ENCODE peak calls at places on chromosomes 7 and 10, in four cellular contexts. D is lower leg skin, O is tibial nerve, M is omental fat pad. Y is an unnamed sample.

GRCh38 chr7:77982926-77983550 is 184.5 kb downstream of the PHTF2 start:
- DNase-seq in D (no peak), O (no peak), M (no peak), Y (peak)

GRCh38 chr7:130154501-130155317 is 50.5 kb downstream of the TMEM209 start:
- DNase-seq in D (peak), O (no peak), M (no peak), Y (no peak)

GRCh38 chr7:5557920-5558401 is 134.3 kb upstream of the TNRC18 start:
- DNase-seq in D (peak), O (peak), M (no peak), Y (peak)

GRCh38 chr10:73433538-73433867 is at the start of gene MSS51:
- DNase-seq in D (no peak), O (no peak), M (no peak), Y (no peak)

GRCh38 chr10:70885931-70886903 is 2.1 kb downstream of the PCBD1 start:
- DNase-seq in D (no peak), O (no peak), M (no peak), Y (no peak)

GRCh38 chr7:154832557-154833138 is 170.3 kb downstream of the PAXIP1 start:
- DNase-seq in D (no peak), O (no peak), M (no peak), Y (peak)

GRCh38 chr10:132788180-132788830 is 2.4 kb upstream of the NKX6-2 start:
- DNase-seq in D (no peak), O (no peak), M (no peak), Y (peak)

GRCh38 chr7:158526531-158526930 is 61.1 kb downstream of the PTPRN2 start:
- DNase-seq in D (no peak), O (no peak), M (no peak), Y (no peak)

GRCh38 chr7:129886184-129886817 is 66.5 kb downstream of the UBE2H start:
- DNase-seq in D (no peak), O (no peak), M (no peak), Y (no peak)

GRCh38 chr7:125485223-125485622 is 555.6 kb upstream of the POT1 start:
- DNase-seq in D (no peak), O (no peak), M (no peak), Y (no peak)

GRCh38 chr7:120227255-120227654 is 45.7 kb upstream of the KCND2 start:
- DNase-seq in D (no peak), O (no peak), M (no peak), Y (no peak)

GRCh38 chr7:130380121-130380860 is at the start of gene CPA1:
- DNase-seq in D (peak), O (no peak), M (no peak), Y (peak)

GRCh38 chr7:30141405-30142045 is 6.7 kb downstream of the MTURN start:
- DNase-seq in D (no peak), O (no peak), M (no peak), Y (no peak)

GRCh38 chr10:42753507-42754154 is 29.0 kb upstream of the BMS1 start:
- DNase-seq in D (peak), O (no peak), M (no peak), Y (no peak)

GRCh38 chr7:142626420-142627035 is 122.7 kb upstream of the PRSS1 start:
- DNase-seq in D (no peak), O (no peak), M (peak), Y (no peak)

GRCh38 chr10:49735848-49736563 is 26.1 kb downstream of the OGDHL start:
- DNase-seq in D (peak), O (no peak), M (no peak), Y (no peak)

GRCh38 chr10:122362031-122362592 is 12.4 kb upstream of the PLEKHA1 start:
- DNase-seq in D (peak), O (no peak), M (no peak), Y (no peak)

GRCh38 chr7:36967387-36967786 is 243.1 kb upstream of the AOAH start:
- DNase-seq in D (no peak), O (no peak), M (no peak), Y (peak)

GRCh38 chr10:130750441-130750840 is 561.1 kb downstream of the TCERG1L start:
- DNase-seq in D (peak), O (no peak), M (no peak), Y (no peak)

GRCh38 chr10:130021373-130021950 is 57.4 kb upstream of the EBF3 start:
- DNase-seq in D (peak), O (no peak), M (no peak), Y (no peak)

GRCh38 chr10:17227367-17228080 is 517 bp upstream of the VIM start:
- DNase-seq in D (no peak), O (no peak), M (no peak), Y (no peak)

GRCh38 chr7:158107806-158108205 is 479.8 kb downstream of the PTPRN2 start:
- DNase-seq in D (peak), O (no peak), M (no peak), Y (no peak)

GRCh38 chr7:155412416-155413253 is 45.3 kb upstream of the EN2 start:
- DNase-seq in D (no peak), O (no peak), M (no peak), Y (peak)

GRCh38 chr10:132422931-132423813 is 26.2 kb downstream of the PWWP2B start:
- DNase-seq in D (no peak), O (no peak), M (no peak), Y (no peak)

GRCh38 chr7:2289621-2290020 is 24.6 kb downstream of the SNX8 start:
- DNase-seq in D (no peak), O (no peak), M (no peak), Y (no peak)

GRCh38 chr10:63554666-63555065 is 33.5 kb downstream of the REEP3 start:
- DNase-seq in D (no peak), O (no peak), M (no peak), Y (peak)

GRCh38 chr10:51244739-51245138 is 170.5 kb downstream of the PRKG1 start:
- DNase-seq in D (no peak), O (no peak), M (no peak), Y (peak)

GRCh38 chr7:44291066-44291732 is 34.2 kb downstream of the CAMK2B start:
- DNase-seq in D (peak), O (peak), M (peak), Y (peak)

GRCh38 chr10:46299531-46300366 is 13.0 kb downstream of the ANTXRL start:
- DNase-seq in D (peak), O (no peak), M (no peak), Y (no peak)

GRCh38 chr7:27207348-27207985 is 7.6 kb upstream of the HOXA13 start:
- DNase-seq in D (peak), O (no peak), M (no peak), Y (no peak)

GRCh38 chr10:108521827-108522503 is 1357.5 kb upstream of the SORCS1 start:
- DNase-seq in D (no peak), O (no peak), M (no peak), Y (no peak)

GRCh38 chr7:84792232-84792882 is 394.5 kb downstream of the SEMA3D start:
- DNase-seq in D (no peak), O (no peak), M (no peak), Y (peak)

GRCh38 chr7:2522780-2523433 is 3.3 kb downstream of the LFNG start:
- DNase-seq in D (peak), O (no peak), M (no peak), Y (peak)

GRCh38 chr7:155210386-155210785 is 87.3 kb upstream of the INSIG1 start:
- DNase-seq in D (no peak), O (no peak), M (no peak), Y (no peak)

GRCh38 chr10:24513155-24513554 is 210.5 kb downstream of the ARHGAP21 start:
- DNase-seq in D (no peak), O (no peak), M (no peak), Y (peak)
- TF ChIP-seq CTCF in D (no peak), O (no peak), M (no peak), Y (peak)

GRCh38 chr7:57305192-57305748 is 144.7 kb upstream of the ZNF716 start:
- DNase-seq in D (no peak), O (no peak), M (no peak), Y (no peak)

DNA sequence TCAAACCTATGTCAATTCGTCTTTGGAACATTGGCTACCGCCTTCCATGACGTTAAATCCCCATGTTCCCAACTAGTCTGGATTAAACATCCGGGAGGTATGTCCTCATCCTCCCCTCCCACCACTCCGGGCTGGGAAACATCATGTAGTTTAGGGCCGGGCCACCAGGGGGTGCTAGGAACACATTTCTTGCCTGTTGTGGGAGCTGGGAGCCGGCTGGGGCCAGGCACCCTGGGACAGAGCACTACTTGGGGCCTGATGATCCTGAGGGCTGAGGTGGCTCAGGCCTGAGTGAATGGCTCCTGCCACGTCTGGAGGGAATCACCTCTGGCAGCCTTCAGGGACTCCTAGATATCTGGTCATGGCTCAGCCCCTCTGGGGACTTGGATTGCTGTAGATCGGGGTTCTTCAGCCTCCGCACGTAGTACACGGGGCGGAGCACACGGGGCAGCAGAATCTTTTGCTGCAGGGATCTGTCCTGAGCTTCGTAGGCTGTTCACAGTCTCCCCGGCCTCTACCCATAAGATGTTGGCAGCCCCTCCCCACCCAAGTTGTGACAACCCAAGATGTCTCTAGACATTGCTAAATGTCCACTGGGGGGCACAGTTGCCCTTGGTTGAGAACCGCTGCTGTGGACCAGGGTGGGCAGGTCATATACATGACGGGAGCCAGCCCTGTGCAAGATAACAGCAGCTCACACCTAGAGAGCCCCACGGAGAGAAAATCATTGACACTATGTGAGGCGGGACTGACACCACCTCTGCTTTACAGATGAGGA is 141.2 kb upstream of the ZNF716 start:
- DNase-seq in D (no peak), O (no peak), M (no peak), Y (no peak)
- TF ChIP-seq CTCF in D (no peak), O (no peak), M (no peak), Y (no peak)

DNA sequence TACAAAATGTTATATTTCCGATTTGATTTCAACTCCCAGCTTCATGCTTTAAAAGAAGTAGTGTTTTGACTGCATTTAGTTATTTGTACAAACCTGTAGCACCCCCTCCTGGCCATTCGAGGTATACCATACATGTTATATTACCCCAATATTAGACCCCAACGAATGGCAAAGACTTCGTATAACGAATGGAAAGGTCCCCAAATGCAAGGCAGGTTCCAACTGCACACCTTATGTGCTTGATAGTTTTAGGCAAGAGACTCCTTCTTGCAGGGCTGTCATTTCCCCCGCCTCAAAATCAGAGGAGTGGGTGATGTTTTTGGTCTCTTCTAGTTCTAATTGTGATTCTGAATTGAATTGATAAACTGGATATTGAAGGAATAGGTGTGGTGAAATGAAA is 101.1 kb upstream of the TARP start:
- DNase-seq in D (no peak), O (no peak), M (peak), Y (peak)
- TF ChIP-seq CTCF in D (no peak), O (peak), M (no peak), Y (peak)

GRCh38 chr10:91552260-91552659 is 80.6 kb downstream of the PPP1R3C start:
- DNase-seq in D (no peak), O (no peak), M (no peak), Y (no peak)

GRCh38 chr10:91549296-91549695 is 83.6 kb downstream of the PPP1R3C start:
- DNase-seq in D (no peak), O (no peak), M (no peak), Y (peak)

GRCh38 chr10:91552706-91553105 is 80.2 kb downstream of the PPP1R3C start:
- DNase-seq in D (no peak), O (no peak), M (no peak), Y (peak)

GRCh38 chr10:91555455-91555854 is 77.4 kb downstream of the PPP1R3C start:
- DNase-seq in D (no peak), O (no peak), M (no peak), Y (no peak)

GRCh38 chr10:91551856-91552255 is 81.0 kb downstream of the PPP1R3C start:
- DNase-seq in D (no peak), O (no peak), M (no peak), Y (peak)
- TF ChIP-seq CTCF in D (no peak), O (peak), M (no peak), Y (peak)

GRCh38 chr10:44457259-44457658 is 72.4 kb upstream of the CXCL12 start:
- DNase-seq in D (no peak), O (no peak), M (no peak), Y (no peak)
- TF ChIP-seq CTCF in D (no peak), O (no peak), M (no peak), Y (no peak)

GRCh38 chr10:32963102-32963501 is 5.1 kb upstream of the ITGB1 start:
- DNase-seq in D (no peak), O (no peak), M (no peak), Y (peak)

GRCh38 chr10:32960022-32960421 is 2.0 kb upstream of the ITGB1 start:
- DNase-seq in D (no peak), O (no peak), M (no peak), Y (no peak)

GRCh38 chr10:32961343-32961891 is 3.4 kb upstream of the ITGB1 start:
- DNase-seq in D (no peak), O (no peak), M (no peak), Y (no peak)

GRCh38 chr10:32962541-32962940 is 4.5 kb upstream of the ITGB1 start:
- DNase-seq in D (no peak), O (no peak), M (no peak), Y (no peak)

DNA sequence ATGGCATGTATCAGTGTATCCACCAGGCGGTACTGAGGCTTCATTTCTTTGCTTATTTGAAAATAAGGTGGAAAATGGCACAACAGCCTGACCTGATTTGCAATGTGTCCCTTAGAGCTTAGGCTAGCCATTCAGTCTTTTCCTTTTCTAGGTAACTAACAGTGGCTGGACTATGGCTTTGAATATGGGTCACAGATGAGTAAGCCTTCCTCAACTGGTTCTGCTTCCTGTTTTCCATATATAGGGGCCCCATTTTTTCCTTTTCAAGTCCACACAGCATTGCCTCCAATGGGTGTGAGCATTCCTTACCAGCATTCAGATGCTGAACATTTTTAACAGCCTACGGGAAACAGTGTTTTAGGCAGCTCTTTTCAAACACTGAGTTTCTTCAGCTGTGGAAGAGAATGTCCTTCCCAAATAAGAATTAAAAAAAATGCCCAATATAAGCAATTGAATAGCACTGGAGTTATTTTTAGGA is 3.9 kb upstream of the ITGB1 start:
- DNase-seq in D (no peak), O (no peak), M (no peak), Y (peak)
- TF ChIP-seq CTCF in D (no peak), O (no peak), M (no peak), Y (peak)

DNA sequence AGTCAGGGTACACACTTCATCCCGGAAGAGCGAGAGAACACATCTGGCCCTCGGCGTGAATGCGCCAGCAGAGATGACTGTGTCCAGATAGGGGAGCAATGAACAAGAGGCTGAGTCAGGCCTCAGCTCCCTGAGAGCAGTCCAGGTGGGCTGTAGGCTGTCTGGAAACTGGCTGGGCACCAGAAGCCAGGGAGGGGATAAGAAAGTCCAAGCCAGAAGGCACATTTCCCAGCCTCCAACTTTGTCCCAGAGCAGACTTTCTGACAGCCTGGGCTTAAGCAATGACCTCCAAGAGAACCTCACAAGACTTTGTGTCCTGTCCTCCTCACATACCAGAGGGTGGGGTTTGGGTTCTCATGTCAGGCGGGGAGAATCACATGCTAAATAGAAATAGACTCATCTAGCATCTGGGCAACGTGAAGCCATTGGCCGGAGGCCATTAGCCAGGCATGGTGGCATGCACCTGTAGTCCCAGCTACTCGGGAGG is 157.2 kb downstream of the ARHGAP12 start:
- DNase-seq in D (no peak), O (no peak), M (no peak), Y (peak)
- TF ChIP-seq CTCF in D (no peak), O (no peak), M (no peak), Y (no peak)

DNA sequence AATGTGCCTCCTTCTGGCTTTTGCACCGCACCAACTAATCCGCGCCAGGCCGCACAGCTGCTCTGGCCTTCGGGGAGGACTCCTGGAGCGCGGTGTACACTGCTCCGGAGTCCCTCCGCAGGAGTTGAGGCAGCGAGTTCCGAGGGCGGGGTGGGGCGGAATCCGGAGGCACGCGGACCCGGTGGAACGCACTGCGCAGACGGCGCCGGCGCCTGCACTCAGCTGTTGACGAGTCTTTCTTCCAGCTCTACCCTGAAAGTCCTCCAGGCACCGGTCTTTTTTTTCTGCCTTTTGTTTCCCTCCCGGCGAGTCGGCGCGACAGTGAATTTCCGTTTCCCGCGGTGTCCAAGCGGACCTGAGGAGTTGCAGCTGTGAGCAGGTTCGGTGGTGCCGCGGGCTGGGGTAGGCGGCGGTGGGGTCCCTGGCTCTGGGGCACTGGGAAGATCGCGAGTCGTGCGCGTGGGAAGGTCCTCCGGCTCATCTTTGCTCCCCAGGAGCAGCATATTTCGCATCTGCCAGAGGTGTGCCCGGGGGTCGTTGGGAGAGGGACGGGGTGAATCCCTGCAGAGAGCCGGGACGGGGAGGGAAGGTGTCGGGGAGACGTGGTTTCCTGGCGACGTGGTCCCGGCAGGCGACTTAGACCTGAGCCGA is 44.1 kb downstream of the SFTPD start:
- DNase-seq in D (peak), O (peak), M (peak), Y (peak)
- TF ChIP-seq CTCF in D (no peak), O (no peak), M (no peak), Y (no peak)